ENCODE peak calls at places on chromosomes 16 and 17, in four cellular contexts. N is breast epithelium, K is spleen, Q is cardiac muscle cell. A is an unnamed sample.

GRCh38 chr16:76194621-76195015 is 82.6 kb upstream of the CNTNAP4 start:
- DNase-seq in K (no peak), N (no peak), Q (no peak), A (no peak)

GRCh38 chr17:2173005-2173404 is 118.1 kb downstream of the HIC1 start:
- DNase-seq in N (no peak), Q (peak; percentile 37), K (no peak), A (no peak)

GRCh38 chr17:29114141-29114540 is 66.1 kb downstream of the MYO18A start:
- DNase-seq in K (no peak), N (no peak), Q (no peak), A (no peak)

GRCh38 chr17:4334776-4335175 is 31.7 kb downstream of the UBE2G1 start:
- DNase-seq in K (no peak), Q (no peak), N (no peak), A (no peak)

GRCh38 chr17:50800196-50800700 is 32.9 kb upstream of the ANKRD40CL start:
- DNase-seq in Q (no peak), K (no peak), N (peak; percentile 63), A (no peak)

GRCh38 chr17:18999394-18999793 is 5.2 kb downstream of the FAM83G start:
- DNase-seq in K (no peak), Q (no peak), N (no peak), A (no peak)

GRCh38 chr16:1372292-1372950 is 20.7 kb downstream of the GNPTG start:
- DNase-seq in Q (no peak), N (no peak), K (no peak), A (no peak)

GRCh38 chr17:64687959-64688358 is 25.9 kb upstream of the SMURF2 start:
- DNase-seq in K (no peak), Q (no peak), N (no peak), A (no peak)

GRCh38 chr17:53490447-53490968 is 332.2 kb upstream of the KIF2B start:
- DNase-seq in Q (no peak), K (no peak), N (no peak), A (no peak)

GRCh38 chr17:32452281-32452680 is 8.0 kb downstream of the PSMD11 start:
- DNase-seq in N (no peak), Q (no peak), K (no peak), A (no peak)

GRCh38 chr16:81720973-81721907 is 57.9 kb upstream of the PLCG2 start:
- DNase-seq in N (no peak), K (no peak), Q (no peak), A (no peak)

GRCh38 chr16:19499481-19499880 is 22.4 kb downstream of the GDE1 start:
- DNase-seq in N (no peak), K (no peak), Q (no peak), A (no peak)

GRCh38 chr17:75168998-75169397 is 13.8 kb downstream of the SUMO2 start:
- DNase-seq in N (no peak), Q (no peak), K (peak; percentile 15), A (no peak)

GRCh38 chr16:84735846-84736586 is 36.2 kb downstream of the USP10 start:
- DNase-seq in Q (no peak), N (no peak), K (no peak), A (peak; percentile 11)

GRCh38 chr16:88505405-88506082 is 52.5 kb downstream of the ZFPM1 start:
- DNase-seq in K (no peak), N (no peak), Q (peak; percentile 64), A (peak; percentile 58)

GRCh38 chr16:53061701-53062159 is 6.9 kb downstream of the CHD9 start:
- DNase-seq in Q (no peak), K (peak; percentile 89), N (no peak), A (no peak)

GRCh38 chr16:65372171-65372570 is 250.3 kb upstream of the CDH11 start:
- DNase-seq in Q (no peak), K (no peak), N (no peak), A (no peak)

GRCh38 chr16:85557083-85557975 is 55.8 kb upstream of the GSE1 start:
- DNase-seq in K (peak; percentile 89), Q (no peak), N (no peak), A (peak; percentile 24)

GRCh38 chr16:86244188-86244587 is 266.1 kb upstream of the FOXF1 start:
- DNase-seq in K (no peak), N (no peak), Q (no peak), A (no peak)

GRCh38 chr16:88846088-88846487 is 10.7 kb downstream of the GALNS start:
- DNase-seq in N (no peak), K (no peak), Q (no peak), A (no peak)

GRCh38 chr17:59506907-59507726 is 58.3 kb upstream of the DHX40 start:
- DNase-seq in K (no peak), N (no peak), Q (no peak), A (no peak)

GRCh38 chr16:30697264-30698138 is 1.5 kb upstream of the SRCAP start:
- DNase-seq in N (no peak), K (peak; percentile 8), Q (peak; percentile 97), A (no peak)

GRCh38 chr17:15971108-15971507 is 26.2 kb downstream of the ADORA2B start:
- DNase-seq in N (no peak), Q (no peak), K (no peak), A (no peak)

GRCh38 chr16:4538067-4538385 is 547 bp downstream of the CDIP1 start:
- DNase-seq in N (peak; percentile 24), K (no peak), Q (no peak), A (no peak)

GRCh38 chr17:42315402-42316156 is 27.3 kb downstream of the STAT5A start:
- DNase-seq in N (no peak), Q (no peak), K (peak; percentile 83), A (no peak)

GRCh38 chr17:75742337-75742736 is 21.1 kb downstream of the ITGB4 start:
- DNase-seq in Q (no peak), N (no peak), K (no peak), A (no peak)

GRCh38 chr17:50298018-50298417 is 23.8 kb downstream of the TMEM92 start:
- DNase-seq in Q (no peak), N (no peak), K (no peak), A (no peak)

GRCh38 chr16:2429771-2430663 is 770 bp downstream of the CCNF start:
- DNase-seq in N (no peak), Q (peak; percentile 36), K (peak; percentile 70), A (no peak)

GRCh38 chr16:77414752-77415231 is 20.0 kb downstream of the ADAMTS18 start:
- DNase-seq in N (no peak), Q (no peak), K (no peak), A (no peak)

GRCh38 chr16:85537331-85537788 is 75.8 kb upstream of the GSE1 start:
- DNase-seq in K (no peak), Q (no peak), N (no peak), A (no peak)

GRCh38 chr17:37089998-37090397 is 141.2 kb downstream of the AATF start:
- DNase-seq in N (no peak), K (no peak), Q (no peak), A (peak; percentile 21)

GRCh38 chr17:37094391-37094790 is 145.6 kb downstream of the AATF start:
- DNase-seq in N (no peak), Q (no peak), K (no peak), A (no peak)

GRCh38 chr17:37090941-37091340 is 142.2 kb downstream of the AATF start:
- DNase-seq in N (no peak), K (no peak), Q (no peak), A (no peak)

GRCh38 chr17:37092041-37092440 is 143.3 kb downstream of the AATF start:
- DNase-seq in Q (no peak), N (no peak), K (no peak), A (no peak)

GRCh38 chr17:37092701-37093100 is 143.9 kb downstream of the AATF start:
- DNase-seq in Q (no peak), N (no peak), K (no peak), A (no peak)
- H3K9me3 ChIP-seq in Q (no peaks in the 10 kb centered on the region), N (no peaks in the 10 kb centered on the region), K (no peaks in the 10 kb centered on the region), A (no peaks in the 10 kb centered on the region)

GRCh38 chr16:23499801-23500200 is 10.5 kb downstream of the GGA2 start:
- DNase-seq in K (peak; percentile 56), Q (no peak), N (no peak), A (no peak)

GRCh38 chr16:23500866-23501234 is 9.4 kb downstream of the GGA2 start:
- DNase-seq in K (no peak), N (no peak), Q (no peak), A (no peak)

GRCh38 chr16:23501291-23501690 is 9.0 kb downstream of the GGA2 start:
- DNase-seq in N (no peak), K (no peak), Q (no peak), A (no peak)

GRCh38 chr16:23498863-23499262 is 11.4 kb downstream of the GGA2 start:
- DNase-seq in Q (no peak), N (no peak), K (peak; percentile 36), A (no peak)

GRCh38 chr16:23500212-23500865 is 10.0 kb downstream of the GGA2 start:
- DNase-seq in N (no peak), Q (no peak), K (peak; percentile 71), A (no peak)
- TF ChIP-seq CTCF in N (no peak), Q (no peak), K (no peak), A (no peak)

GRCh38 chr16:31897283-31897682 is 23.7 kb downstream of the ZNF267 start:
- DNase-seq in K (no peak), N (no peak), Q (no peak), A (no peak)
- H3K9me3 ChIP-seq in K (peaks cover 73% of the 10 kb centered on the region), N (peaks cover 17% of the 10 kb centered on the region), Q (no peaks in the 10 kb centered on the region), A (peaks cover 22% of the 10 kb centered on the region)

GRCh38 chr17:67359960-67360817 is 6.2 kb downstream of the PSMD12 start:
- DNase-seq in N (no peak), K (no peak), Q (peak; percentile 39), A (no peak)
- TF ChIP-seq CTCF in N (no peak), K (no peak), Q (peak; percentile 31), A (peak; percentile 56)

DNA sequence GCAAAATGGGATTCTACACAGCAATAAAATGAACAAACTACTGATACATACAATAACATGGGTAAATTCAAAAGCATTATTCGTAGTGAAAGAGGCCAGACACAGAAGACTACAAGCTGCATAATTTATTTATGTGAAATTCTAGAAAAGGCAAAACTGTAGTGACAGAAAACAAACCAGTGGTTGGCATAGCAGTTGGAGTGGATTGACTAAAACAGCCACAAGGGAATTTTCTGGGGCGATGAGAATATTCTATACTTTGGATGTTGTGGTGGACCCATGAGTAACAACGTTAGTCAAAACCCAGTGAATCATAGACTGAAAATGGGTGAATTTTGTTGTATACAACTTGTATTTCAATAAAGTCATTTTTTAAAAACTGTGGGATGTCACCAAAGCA is 63.2 kb upstream of the RPL38 start:
- DNase-seq in N (no peak), K (no peak), Q (no peak), A (no peak)
- H3K9me3 ChIP-seq in N (peaks cover 28% of the 10 kb centered on the region), K (peaks cover 58% of the 10 kb centered on the region), Q (no peaks in the 10 kb centered on the region), A (peaks cover 36% of the 10 kb centered on the region)

GRCh38 chr17:78039581-78039980 is 81.1 kb downstream of the TNRC6C start:
- DNase-seq in N (no peak), K (no peak), Q (no peak), A (no peak)

GRCh38 chr17:78038748-78039288 is 80.3 kb downstream of the TNRC6C start:
- DNase-seq in N (no peak), K (no peak), Q (no peak), A (no peak)

GRCh38 chr17:78042542-78042941 is 84.0 kb downstream of the TNRC6C start:
- DNase-seq in K (no peak), N (no peak), Q (no peak), A (no peak)

GRCh38 chr17:78041401-78042179 is 83.1 kb downstream of the TNRC6C start:
- DNase-seq in N (no peak), K (no peak), Q (no peak), A (no peak)

GRCh38 chr17:78040561-78041400 is 82.3 kb downstream of the TNRC6C start:
- DNase-seq in Q (no peak), N (peak; percentile 50), K (peak; percentile 81), A (peak; percentile 20)
- TF ChIP-seq CTCF in Q (peak; percentile 11), N (no peak), K (no peak), A (no peak)

A was measured in CD4-positive, alpha-beta T cell.